ENCODE peak calls at places on chromosomes 5 and 9, in nine cellular contexts. G, O, V, L, E, Y, R, Q and I are unnamed samples.

GRCh38 chr9:79776581-79776980 is 204.8 kb downstream of the TLE4 start:
- DNase-seq in G (no peak), O (no peak), V (no peak), L (no peak), E (no peak), Y (no peak), R (peak; percentile 4), Q (no peak), I (no peak)

GRCh38 chr5:35963381-35963843 is 25.0 kb upstream of the CAPSL start:
- DNase-seq in G (no peak), O (no peak), V (peak; percentile 11), L (no peak), E (no peak), Y (no peak), R (peak; percentile 41), Q (no peak), I (no peak)

GRCh38 chr9:131965841-131966240 is 113.8 kb downstream of the MED27 start:
- DNase-seq in G (no peak), O (no peak), V (no peak), L (no peak), E (no peak), Y (no peak), R (no peak), Q (no peak), I (no peak)

GRCh38 chr5:179198865-179199645 is 138.9 kb downstream of the ZNF354C start:
- DNase-seq in G (no peak), O (no peak), V (no peak), L (no peak), E (no peak), Y (no peak), R (no peak), Q (no peak), I (no peak)

GRCh38 chr5:20105915-20106314 is 117.9 kb upstream of the CDH18 start:
- DNase-seq in G (no peak), O (no peak), V (no peak), L (no peak), E (no peak), Y (no peak), R (no peak), Q (no peak), I (no peak)

GRCh38 chr5:123936548-123936947 is 424.6 kb downstream of the CSNK1G3 start:
- DNase-seq in G (no peak), O (no peak), V (no peak), L (no peak), E (no peak), Y (no peak), R (no peak), Q (no peak), I (no peak)

GRCh38 chr9:98740226-98740881 is 31.6 kb upstream of the GABBR2 start:
- DNase-seq in G (no peak), O (no peak), V (no peak), L (no peak), E (no peak), Y (no peak), R (no peak), Q (no peak), I (no peak)

GRCh38 chr9:76699966-76700365 is 64.3 kb upstream of the PCA3 start:
- DNase-seq in G (no peak), O (peak; percentile 82), V (no peak), L (no peak), E (no peak), Y (no peak), R (peak; percentile 86), Q (no peak), I (no peak)

GRCh38 chr5:80187691-80188090 is 68.2 kb downstream of the SERINC5 start:
- DNase-seq in G (no peak), O (no peak), V (no peak), L (no peak), E (no peak), Y (no peak), R (no peak), Q (no peak), I (no peak)

GRCh38 chr5:96084874-96085545 is 123.4 kb upstream of the ELL2 start:
- DNase-seq in G (no peak), O (no peak), V (no peak), L (no peak), E (no peak), Y (no peak), R (peak; percentile 61), Q (no peak), I (no peak)

GRCh38 chr9:95857896-95858295 is 17.6 kb upstream of the ERCC6L2 start:
- DNase-seq in G (no peak), O (no peak), V (no peak), L (no peak), E (no peak), Y (no peak), R (no peak), Q (no peak), I (no peak)

GRCh38 chr5:143147382-143147781 is 256.1 kb downstream of the NR3C1 start:
- DNase-seq in G (no peak), O (no peak), V (no peak), L (no peak), E (no peak), Y (no peak), R (no peak), Q (no peak), I (no peak)
- H3K4me1 ChIP-seq in G (no peaks in the 10 kb centered on the region), O (no peaks in the 10 kb centered on the region), V (no peaks in the 10 kb centered on the region), L (peaks cover 28% of the 10 kb centered on the region), E (peaks cover 26% of the 10 kb centered on the region), Y (peaks cover 39% of the 10 kb centered on the region), R (peaks cover 36% of the 10 kb centered on the region), Q (no peaks in the 10 kb centered on the region), I (peaks cover 24% of the 10 kb centered on the region)

GRCh38 chr5:159053216-159053615 is 46.5 kb downstream of the EBF1 start:
- DNase-seq in G (no peak), O (no peak), V (no peak), L (no peak), E (no peak), Y (no peak), R (no peak), Q (no peak), I (no peak)

GRCh38 chr5:159057426-159057825 is 42.3 kb downstream of the EBF1 start:
- DNase-seq in G (no peak), O (no peak), V (no peak), L (no peak), E (no peak), Y (no peak), R (no peak), Q (no peak), I (no peak)

GRCh38 chr5:159053708-159054107 is 46.0 kb downstream of the EBF1 start:
- DNase-seq in G (no peak), O (no peak), V (no peak), L (no peak), E (no peak), Y (no peak), R (no peak), Q (no peak), I (no peak)

GRCh38 chr5:159058928-159059636 is 40.6 kb downstream of the EBF1 start:
- DNase-seq in G (no peak), O (no peak), V (no peak), L (no peak), E (no peak), Y (no peak), R (peak; percentile 13), Q (no peak), I (no peak)

DNA sequence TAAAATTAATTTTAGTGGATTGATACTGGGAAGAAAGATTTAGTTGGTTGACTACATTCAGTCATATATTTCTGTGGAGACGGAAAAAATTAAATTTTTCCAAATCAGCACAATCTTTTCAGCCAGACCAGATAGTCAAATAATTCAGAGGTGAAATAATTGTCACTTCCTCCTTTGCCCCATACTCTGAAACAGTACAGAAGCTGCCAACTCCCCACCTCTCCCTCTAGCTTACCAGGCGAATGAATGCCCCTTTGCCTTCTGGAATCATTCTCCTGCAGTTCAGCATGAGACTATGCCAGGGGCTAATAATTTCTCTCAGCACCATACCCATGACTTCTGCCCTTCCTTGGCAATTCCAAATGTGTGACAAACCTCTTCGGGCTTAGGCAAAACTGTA is 43.5 kb downstream of the EBF1 start:
- DNase-seq in G (no peak), O (no peak), V (no peak), L (no peak), E (no peak), Y (no peak), R (no peak), Q (no peak), I (no peak)
- H3K4me1 ChIP-seq in G (no peaks in the 10 kb centered on the region), O (no peaks in the 10 kb centered on the region), V (no peaks in the 10 kb centered on the region), L (no peaks in the 10 kb centered on the region), E (no peaks in the 10 kb centered on the region), Y (peaks cover 67% of the 10 kb centered on the region), R (peaks cover 55% of the 10 kb centered on the region), Q (no peaks in the 10 kb centered on the region), I (peaks cover 4% of the 10 kb centered on the region)

GRCh38 chr5:97641081-97641480 is 458.0 kb upstream of the RIOK2 start:
- DNase-seq in G (no peak), O (no peak), V (no peak), L (no peak), E (no peak), Y (no peak), R (no peak), Q (no peak), I (no peak)

GRCh38 chr5:97635553-97635952 is 452.5 kb upstream of the RIOK2 start:
- DNase-seq in G (no peak), O (no peak), V (no peak), L (no peak), E (no peak), Y (no peak), R (no peak), Q (no peak), I (no peak)

DNA sequence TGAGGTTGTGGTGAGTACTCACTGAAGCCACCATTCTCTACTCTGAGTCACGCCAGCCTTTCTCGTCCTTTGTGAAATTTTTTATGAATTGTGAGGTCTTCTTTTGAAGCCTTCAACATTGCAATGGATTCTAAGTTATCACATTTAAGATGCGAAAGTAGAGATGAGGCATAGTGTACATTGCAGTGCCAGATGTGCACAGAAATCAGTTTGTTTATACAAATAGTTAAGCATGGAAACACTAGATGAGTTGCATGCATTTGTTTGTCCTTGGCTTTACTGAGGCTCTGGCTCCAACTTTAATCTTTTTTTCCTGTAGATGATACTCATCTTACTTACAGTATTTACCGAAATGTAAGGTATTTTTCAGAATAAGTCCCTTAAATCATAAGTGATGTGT is 453.7 kb upstream of the RIOK2 start:
- DNase-seq in G (no peak), O (no peak), V (no peak), L (no peak), E (no peak), Y (no peak), R (no peak), Q (no peak), I (no peak)
- H3K4me1 ChIP-seq in G (no peaks in the 10 kb centered on the region), O (no peaks in the 10 kb centered on the region), V (no peaks in the 10 kb centered on the region), L (no peaks in the 10 kb centered on the region), E (no peaks in the 10 kb centered on the region), Y (no peaks in the 10 kb centered on the region), R (no peaks in the 10 kb centered on the region), Q (no peaks in the 10 kb centered on the region), I (no peaks in the 10 kb centered on the region)

DNA sequence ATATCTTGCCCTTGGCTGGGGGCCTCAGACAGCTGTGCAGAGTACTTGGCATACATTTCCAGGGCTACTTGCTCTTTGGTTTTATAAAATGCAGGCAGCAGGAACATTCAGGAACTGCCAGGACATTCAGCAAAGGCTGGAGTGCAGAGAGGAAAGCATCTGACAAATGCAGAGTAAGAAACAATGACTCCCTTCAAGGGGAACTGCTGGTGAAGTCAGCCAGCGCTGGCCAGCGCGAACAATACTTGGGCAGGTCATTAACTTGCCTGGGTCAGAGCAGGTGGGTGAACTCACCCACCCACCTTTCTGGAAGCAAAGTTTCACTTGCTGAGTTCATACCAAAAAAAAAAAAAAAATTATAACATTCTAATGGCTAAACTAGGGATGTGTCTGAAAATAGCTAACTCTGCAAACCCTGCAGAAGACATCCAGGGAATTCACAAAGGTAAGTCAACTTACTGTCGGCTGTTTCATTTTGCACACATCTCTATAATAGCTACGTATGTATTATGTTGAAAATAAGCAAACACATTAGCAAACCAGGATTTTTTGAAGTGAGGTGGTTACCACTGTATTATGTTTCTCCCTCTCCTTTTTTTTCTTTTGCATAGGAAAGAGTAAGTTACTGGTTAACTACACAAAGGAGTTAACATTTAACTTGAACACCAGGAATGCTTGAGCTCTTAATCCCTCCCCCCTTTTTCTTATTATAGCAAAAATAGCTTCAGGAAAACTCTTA is 152.2 kb downstream of the GLIS3 start:
- DNase-seq in G (no peak), O (peak; percentile 28), V (peak; percentile 9), L (no peak), E (no peak), Y (no peak), R (no peak), Q (no peak), I (no peak)
- H3K4me1 ChIP-seq in G (no peaks in the 10 kb centered on the region), O (peaks cover 4% of the 10 kb centered on the region), V (no peaks in the 10 kb centered on the region), L (peaks cover 19% of the 10 kb centered on the region), E (no peaks in the 10 kb centered on the region), Y (no peaks in the 10 kb centered on the region), R (peaks cover 16% of the 10 kb centered on the region), Q (no peaks in the 10 kb centered on the region), I (no peaks in the 10 kb centered on the region)